ENCODE peak calls at places on chromosome 15, in four cellular contexts. H, V, A and S are unnamed samples.

GRCh38 chr15:70528270-70528706 is 235.1 kb downstream of the UACA start:
- DNase-seq in H (no peak), V (no peak), A (peak; percentile 85), S (no peak)

GRCh38 chr15:47427463-47427862 is 289.8 kb upstream of the SEMA6D start:
- DNase-seq in V (no peak), A (peak; percentile 37), H (no peak), S (no peak)

GRCh38 chr15:79090487-79091203 is at the start of gene RASGRF1:
- DNase-seq in H (no peak), A (no peak), V (no peak), S (no peak)

GRCh38 chr15:90286678-90287077 is 21.2 kb downstream of the NGRN start:
- DNase-seq in V (no peak), H (no peak), A (peak; percentile 24), S (no peak)

GRCh38 chr15:66743204-66743603 is 41.2 kb downstream of the SMAD6 start:
- DNase-seq in H (no peak), A (no peak), V (no peak), S (no peak)

GRCh38 chr15:67836955-67837354 is 2.9 kb downstream of the RNU6-1 start:
- DNase-seq in V (no peak), H (no peak), A (no peak), S (no peak)

GRCh38 chr15:32872606-32873291 is 154.9 kb downstream of the GREM1 start:
- DNase-seq in A (peak; percentile 71), V (no peak), H (peak; percentile 51), S (no peak)

GRCh38 chr15:71802770-71803169 is 7.6 kb upstream of the NR2E3 start:
- DNase-seq in H (no peak), V (no peak), A (no peak), S (no peak)

GRCh38 chr15:92902020-92902419 is 1.9 kb downstream of the CHD2 start:
- DNase-seq in A (no peak), V (no peak), H (no peak), S (no peak)

GRCh38 chr15:35090104-35090807 is 5.2 kb upstream of the NANOGP8 start:
- DNase-seq in V (no peak), A (no peak), H (no peak), S (no peak)

GRCh38 chr15:38768970-38769369 is 204.4 kb upstream of the RASGRP1 start:
- DNase-seq in V (no peak), H (peak; percentile 66), A (peak; percentile 30), S (no peak)

GRCh38 chr15:33204087-33204486 is 9.6 kb upstream of the FMN1 start:
- DNase-seq in A (peak; percentile 44), V (no peak), H (no peak), S (no peak)

GRCh38 chr15:57720861-57721260 is 14.3 kb downstream of the POLR2M start:
- DNase-seq in A (peak; percentile 70), V (peak; percentile 65), H (no peak), S (peak; percentile 44)

GRCh38 chr15:37520026-37520425 is 414.4 kb upstream of the TMCO5A start:
- DNase-seq in H (no peak), A (no peak), V (no peak), S (no peak)

GRCh38 chr15:89068325-89068784 is 19.9 kb upstream of the ABHD2 start:
- DNase-seq in A (peak; percentile 99), V (peak; percentile 97), H (no peak), S (no peak)

GRCh38 chr15:67413770-67414429 is 107.0 kb upstream of the C15orf61 start:
- DNase-seq in V (peak; percentile 11), H (no peak), A (peak; percentile 66), S (no peak)

GRCh38 chr15:84702961-84703482 is 12.9 kb downstream of the SEC11A start:
- DNase-seq in H (no peak), V (no peak), A (peak; percentile 56), S (no peak)

GRCh38 chr15:25790003-25790660 is 73.0 kb downstream of the ATP10A start:
- DNase-seq in V (no peak), A (peak; percentile 89), H (peak; percentile 64), S (no peak)

GRCh38 chr15:82663186-82663600 is 16.0 kb upstream of the CPEB1 start:
- DNase-seq in V (no peak), H (peak; percentile 78), A (peak; percentile 33), S (no peak)

GRCh38 chr15:57969355-57969754 is 96.2 kb downstream of the ALDH1A2 start:
- DNase-seq in V (no peak), H (no peak), A (no peak), S (no peak)

GRCh38 chr15:37035349-37035748 is 65.0 kb downstream of the MEIS2 start:
- DNase-seq in A (peak; percentile 69), V (no peak), H (no peak), S (no peak)

GRCh38 chr15:89500397-89501270 is 4.3 kb upstream of the RHCG start:
- DNase-seq in H (peak; percentile 15), A (no peak), V (no peak), S (no peak)

GRCh38 chr15:53586815-53587214 is 172.6 kb downstream of the WDR72 start:
- DNase-seq in A (no peak), V (peak; percentile 9), H (no peak), S (no peak)

GRCh38 chr15:66633346-66633745 is 67.5 kb upstream of the LCTL start:
- DNase-seq in A (no peak), V (no peak), H (peak; percentile 79), S (no peak)

GRCh38 chr15:47484119-47484518 is 233.2 kb upstream of the SEMA6D start:
- DNase-seq in A (peak; percentile 1), H (no peak), V (no peak), S (no peak)

GRCh38 chr15:35686347-35686746 is 140.4 kb upstream of the DPH6 start:
- DNase-seq in A (no peak), V (no peak), H (no peak), S (no peak)

GRCh38 chr15:78790027-78790426 is 21.2 kb downstream of the ADAMTS7 start:
- DNase-seq in H (no peak), A (no peak), V (no peak), S (no peak)

GRCh38 chr15:42996871-42997270 is 76.3 kb upstream of the TTBK2 start:
- DNase-seq in A (no peak), H (no peak), V (no peak), S (no peak)

GRCh38 chr15:48722764-48723661 is 77.5 kb upstream of the FBN1 start:
- DNase-seq in A (peak; percentile 93), H (no peak), V (peak; percentile 8), S (peak; percentile 48)

GRCh38 chr15:88638626-88639372 is at the start of gene ISG20:
- DNase-seq in H (peak; percentile 99), A (peak; percentile 94), V (peak; percentile 88), S (peak; percentile 95)

GRCh38 chr15:73691398-73691797 is 7.2 kb downstream of the CD276 start:
- DNase-seq in A (peak; percentile 76), V (no peak), H (no peak), S (peak; percentile 83)
- H3K4me3 ChIP-seq in A (no peak overlapping the region), V (no peak overlapping the region), H (no peak overlapping the region), S (no peak overlapping the region)

GRCh38 chr15:100309109-100309983 is 32.4 kb downstream of the ADAMTS17 start:
- DNase-seq in H (no peak), V (no peak), A (no peak), S (no peak)

GRCh38 chr15:100309984-100310291 is 31.8 kb downstream of the ADAMTS17 start:
- DNase-seq in H (no peak), A (no peak), V (no peak), S (no peak)

GRCh38 chr15:100310511-100310910 is 31.3 kb downstream of the ADAMTS17 start:
- DNase-seq in H (no peak), A (no peak), V (no peak), S (no peak)

GRCh38 chr15:100311829-100312228 is 29.9 kb downstream of the ADAMTS17 start:
- DNase-seq in V (no peak), A (no peak), H (no peak), S (no peak)

GRCh38 chr15:100311099-100311751 is 30.6 kb downstream of the ADAMTS17 start:
- DNase-seq in H (no peak), A (no peak), V (no peak), S (no peak)
- H3K4me3 ChIP-seq in H (no peak overlapping the region), A (no peak overlapping the region), V (no peak overlapping the region), S (no peak overlapping the region)

GRCh38 chr15:73366766-73367623 is 1.8 kb downstream of the HCN4 start:
- DNase-seq in V (no peak), H (no peak), A (no peak), S (no peak)
- H3K4me3 ChIP-seq in V (no peak overlapping the region), H (no peak overlapping the region), A (no peak overlapping the region), S (no peak overlapping the region)

GRCh38 chr15:99076555-99077308 is 28.1 kb upstream of the SYNM start:
- DNase-seq in V (peak; percentile 68), H (no peak), A (peak; percentile 78), S (no peak)

GRCh38 chr15:99074446-99074845 is 30.4 kb upstream of the SYNM start:
- DNase-seq in A (no peak), V (no peak), H (no peak), S (no peak)

GRCh38 chr15:99073008-99073714 is 31.7 kb upstream of the SYNM start:
- DNase-seq in A (peak; percentile 6), H (no peak), V (no peak), S (no peak)

GRCh38 chr15:99071091-99071680 is 33.7 kb upstream of the SYNM start:
- DNase-seq in H (no peak), V (no peak), A (no peak), S (no peak)

GRCh38 chr15:99076109-99076508 is 28.8 kb upstream of the SYNM start:
- DNase-seq in V (no peak), H (no peak), A (no peak), S (no peak)
- H3K4me3 ChIP-seq in V (no peak overlapping the region), H (peak overlapping the region; percentile 72), A (no peak overlapping the region), S (no peak overlapping the region)

DNA sequence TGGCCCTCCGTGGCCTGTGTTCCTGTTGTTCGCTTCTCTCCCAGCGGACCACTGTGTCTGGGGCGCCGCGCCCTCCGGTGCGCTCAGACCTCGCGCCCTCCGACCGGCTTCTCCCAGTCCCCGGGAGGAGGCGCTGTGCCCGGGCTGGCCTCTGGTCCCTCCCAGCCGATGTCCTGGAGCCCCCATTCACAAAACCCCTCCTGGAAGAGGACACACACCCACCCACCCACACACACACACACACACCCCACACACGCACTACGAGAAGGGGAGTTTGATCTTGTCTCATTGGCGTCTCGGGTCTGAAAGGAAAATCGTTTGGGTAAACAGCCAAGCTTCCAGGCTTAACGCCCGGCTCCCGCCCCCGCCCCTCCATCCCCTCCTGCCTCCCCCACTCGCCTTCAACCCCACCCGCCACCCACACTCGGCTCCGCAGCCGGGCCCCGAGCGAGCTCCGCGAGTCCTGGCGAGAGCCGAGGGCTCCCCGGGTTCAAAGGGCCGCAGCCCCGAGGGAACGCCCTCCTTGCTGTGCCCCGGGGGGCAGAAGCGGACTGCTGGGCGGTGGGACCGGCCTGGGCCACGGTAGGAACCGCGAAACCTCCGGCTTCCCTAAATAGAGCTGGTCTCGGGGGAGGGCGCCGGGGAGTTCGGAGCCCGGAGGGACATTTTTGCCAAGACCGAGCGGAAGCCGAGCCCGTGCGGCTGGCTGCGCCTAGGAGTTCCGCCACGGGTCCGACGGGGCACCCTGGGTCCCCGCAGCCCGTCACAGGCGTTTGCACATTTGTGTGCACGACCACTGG is 23.6 kb downstream of the NR2F2 start:
- DNase-seq in H (peak; percentile 90), A (peak; percentile 67), V (no peak), S (no peak)
- H3K4me3 ChIP-seq in H (peak overlapping the region; percentile 68), A (peak overlapping the region; percentile 43), V (peak overlapping the region; percentile 58), S (peak overlapping the region; percentile 65)

DNA sequence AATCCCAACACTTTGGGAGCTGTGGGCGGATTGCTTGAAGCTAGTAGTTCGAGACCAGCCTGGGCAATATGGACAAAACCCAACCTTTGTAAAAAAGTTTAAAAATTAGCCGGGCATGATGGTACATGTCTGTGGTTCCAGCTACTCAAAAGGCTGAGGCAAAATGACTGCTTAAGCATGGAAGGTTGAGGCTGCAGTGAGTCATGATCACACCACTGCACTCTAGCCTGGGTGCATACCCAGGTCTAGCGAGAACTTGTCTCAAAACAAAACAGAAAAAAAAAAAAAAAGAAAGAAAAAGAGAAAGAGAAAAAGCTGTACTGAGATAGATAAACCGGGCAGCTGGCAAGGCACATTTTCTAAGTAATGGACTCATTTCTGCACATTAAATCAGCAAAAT is 10.6 kb downstream of the ARPP19 start:
- DNase-seq in H (no peak), A (peak; percentile 85), V (peak; percentile 18), S (peak; percentile 59)
- H3K4me3 ChIP-seq in H (no peak overlapping the region), A (no peak overlapping the region), V (no peak overlapping the region), S (no peak overlapping the region)